ENCODE peak calls at places on chromosomes 11 and 22, in ten cellular contexts. One of them, this sample, is unnamed.

GRCh38 chr11:77558380-77558779 is 31.4 kb upstream of the AQP11 start:
- DNase-seq in stimulated activated CD4-positive, alpha-beta T cell treated with anti-CD3 and anti-CD28 coated beads, Interleukin-2, amount 100 ng/mL, for 48 hours: no peak
- DNase-seq in activated CD4-positive, alpha-beta T cell treated with anti-CD3 and anti-CD28 coated beads for 24 hours: no peak
- DNase-seq in iPS DF 19.7: no peak
- DNase-seq in NCI-H748 treated with DMSO at 0.1 percent for 48 hours: no peak
- DNase-seq in COR-L47: no peak
- DNase-seq in neural crest cell: no peak
- DNase-seq in aorta: no peak
- DNase-seq in NCI-H2081: no peak
- DNase-seq in germinal center: no peak
- DNase-seq in this sample: no peak

GRCh38 chr11:75717608-75718403 is at the start of gene MOGAT2:
- DNase-seq in stimulated activated CD4-positive, alpha-beta T cell treated with anti-CD3 and anti-CD28 coated beads, Interleukin-2, amount 100 ng/mL, for 48 hours: no peak
- DNase-seq in activated CD4-positive, alpha-beta T cell treated with anti-CD3 and anti-CD28 coated beads for 24 hours: no peak
- DNase-seq in iPS DF 19.7: no peak
- DNase-seq in NCI-H748 treated with DMSO at 0.1 percent for 48 hours: no peak
- DNase-seq in COR-L47: no peak
- DNase-seq in neural crest cell: no peak
- DNase-seq in aorta: no peak
- DNase-seq in NCI-H2081: no peak
- DNase-seq in germinal center: no peak
- DNase-seq in this sample: no peak

GRCh38 chr22:36612458-36612857 is 83.5 kb upstream of the EIF3D start:
- DNase-seq in stimulated activated CD4-positive, alpha-beta T cell treated with anti-CD3 and anti-CD28 coated beads, Interleukin-2, amount 100 ng/mL, for 48 hours: no peak
- DNase-seq in activated CD4-positive, alpha-beta T cell treated with anti-CD3 and anti-CD28 coated beads for 24 hours: no peak
- DNase-seq in iPS DF 19.7: no peak
- DNase-seq in NCI-H748 treated with DMSO at 0.1 percent for 48 hours: no peak
- DNase-seq in COR-L47: no peak
- DNase-seq in neural crest cell: no peak
- DNase-seq in aorta: no peak
- DNase-seq in NCI-H2081: no peak
- DNase-seq in germinal center: no peak
- DNase-seq in this sample: peak

GRCh38 chr11:115659061-115659963 is 155.1 kb upstream of the CADM1 start:
- DNase-seq in stimulated activated CD4-positive, alpha-beta T cell treated with anti-CD3 and anti-CD28 coated beads, Interleukin-2, amount 100 ng/mL, for 48 hours: no peak
- DNase-seq in activated CD4-positive, alpha-beta T cell treated with anti-CD3 and anti-CD28 coated beads for 24 hours: no peak
- DNase-seq in iPS DF 19.7: no peak
- DNase-seq in NCI-H748 treated with DMSO at 0.1 percent for 48 hours: no peak
- DNase-seq in COR-L47: peak
- DNase-seq in neural crest cell: no peak
- DNase-seq in aorta: no peak
- DNase-seq in NCI-H2081: peak
- DNase-seq in germinal center: no peak
- DNase-seq in this sample: no peak

GRCh38 chr11:96094156-96094555 is 170.2 kb upstream of the MTMR2 start:
- DNase-seq in stimulated activated CD4-positive, alpha-beta T cell treated with anti-CD3 and anti-CD28 coated beads, Interleukin-2, amount 100 ng/mL, for 48 hours: no peak
- DNase-seq in activated CD4-positive, alpha-beta T cell treated with anti-CD3 and anti-CD28 coated beads for 24 hours: no peak
- DNase-seq in iPS DF 19.7: no peak
- DNase-seq in NCI-H748 treated with DMSO at 0.1 percent for 48 hours: no peak
- DNase-seq in COR-L47: no peak
- DNase-seq in neural crest cell: no peak
- DNase-seq in aorta: no peak
- DNase-seq in NCI-H2081: no peak
- DNase-seq in germinal center: no peak
- DNase-seq in this sample: no peak

GRCh38 chr22:18032455-18033101 is 8.2 kb upstream of the MICAL3 start:
- DNase-seq in stimulated activated CD4-positive, alpha-beta T cell treated with anti-CD3 and anti-CD28 coated beads, Interleukin-2, amount 100 ng/mL, for 48 hours: no peak
- DNase-seq in activated CD4-positive, alpha-beta T cell treated with anti-CD3 and anti-CD28 coated beads for 24 hours: no peak
- DNase-seq in iPS DF 19.7: no peak
- DNase-seq in NCI-H748 treated with DMSO at 0.1 percent for 48 hours: no peak
- DNase-seq in COR-L47: no peak
- DNase-seq in neural crest cell: no peak
- DNase-seq in aorta: no peak
- DNase-seq in NCI-H2081: no peak
- DNase-seq in germinal center: no peak
- DNase-seq in this sample: no peak

GRCh38 chr11:26187639-26188038 is 144.3 kb upstream of the ANO3 start:
- DNase-seq in stimulated activated CD4-positive, alpha-beta T cell treated with anti-CD3 and anti-CD28 coated beads, Interleukin-2, amount 100 ng/mL, for 48 hours: no peak
- DNase-seq in activated CD4-positive, alpha-beta T cell treated with anti-CD3 and anti-CD28 coated beads for 24 hours: no peak
- DNase-seq in iPS DF 19.7: no peak
- DNase-seq in NCI-H748 treated with DMSO at 0.1 percent for 48 hours: no peak
- DNase-seq in COR-L47: no peak
- DNase-seq in neural crest cell: no peak
- DNase-seq in aorta: no peak
- DNase-seq in NCI-H2081: no peak
- DNase-seq in germinal center: no peak
- DNase-seq in this sample: no peak

GRCh38 chr11:111402411-111402810 is 23.3 kb upstream of the POU2AF1 start:
- DNase-seq in stimulated activated CD4-positive, alpha-beta T cell treated with anti-CD3 and anti-CD28 coated beads, Interleukin-2, amount 100 ng/mL, for 48 hours: no peak
- DNase-seq in activated CD4-positive, alpha-beta T cell treated with anti-CD3 and anti-CD28 coated beads for 24 hours: no peak
- DNase-seq in iPS DF 19.7: no peak
- DNase-seq in NCI-H748 treated with DMSO at 0.1 percent for 48 hours: no peak
- DNase-seq in COR-L47: peak
- DNase-seq in neural crest cell: no peak
- DNase-seq in aorta: no peak
- DNase-seq in NCI-H2081: peak
- DNase-seq in germinal center: no peak
- DNase-seq in this sample: no peak

GRCh38 chr11:79381036-79381435 is 59.8 kb downstream of the TENM4 start:
- DNase-seq in stimulated activated CD4-positive, alpha-beta T cell treated with anti-CD3 and anti-CD28 coated beads, Interleukin-2, amount 100 ng/mL, for 48 hours: no peak
- DNase-seq in activated CD4-positive, alpha-beta T cell treated with anti-CD3 and anti-CD28 coated beads for 24 hours: no peak
- DNase-seq in iPS DF 19.7: no peak
- DNase-seq in NCI-H748 treated with DMSO at 0.1 percent for 48 hours: no peak
- DNase-seq in COR-L47: no peak
- DNase-seq in neural crest cell: no peak
- DNase-seq in aorta: no peak
- DNase-seq in NCI-H2081: no peak
- DNase-seq in germinal center: no peak
- DNase-seq in this sample: no peak

GRCh38 chr22:24289138-24289537 is 18.5 kb downstream of the SPECC1L start:
- DNase-seq in stimulated activated CD4-positive, alpha-beta T cell treated with anti-CD3 and anti-CD28 coated beads, Interleukin-2, amount 100 ng/mL, for 48 hours: no peak
- DNase-seq in activated CD4-positive, alpha-beta T cell treated with anti-CD3 and anti-CD28 coated beads for 24 hours: no peak
- DNase-seq in iPS DF 19.7: no peak
- DNase-seq in NCI-H748 treated with DMSO at 0.1 percent for 48 hours: no peak
- DNase-seq in COR-L47: no peak
- DNase-seq in neural crest cell: no peak
- DNase-seq in aorta: no peak
- DNase-seq in NCI-H2081: no peak
- DNase-seq in germinal center: no peak
- DNase-seq in this sample: no peak

GRCh38 chr22:33126881-33127280 is 68.7 kb upstream of the SYN3 start:
- DNase-seq in stimulated activated CD4-positive, alpha-beta T cell treated with anti-CD3 and anti-CD28 coated beads, Interleukin-2, amount 100 ng/mL, for 48 hours: no peak
- DNase-seq in activated CD4-positive, alpha-beta T cell treated with anti-CD3 and anti-CD28 coated beads for 24 hours: no peak
- DNase-seq in iPS DF 19.7: peak
- DNase-seq in NCI-H748 treated with DMSO at 0.1 percent for 48 hours: no peak
- DNase-seq in COR-L47: no peak
- DNase-seq in neural crest cell: no peak
- DNase-seq in aorta: no peak
- DNase-seq in NCI-H2081: no peak
- DNase-seq in germinal center: no peak
- DNase-seq in this sample: no peak

This sample was measured in B cell.